ENCODE peak calls at places on chromosome 11, in eight cellular contexts. X is SK-N-SH, T is K562, P is A549, Y is transverse colon, O is ovary, H is suprapubic skin, E is tibial nerve. Z is an unnamed sample.
A peak's percentile ranks its signal among the peaks of the same experiment; 100 is the strongest.

GRCh38 chr11:124611016-124611571 is at the start of gene PANX3:
- DNase-seq in E (no peak), O (no peak), Y (no peak), H (no peak), X (no peak), P (no peak), T (no peak), Z (no peak)

GRCh38 chr11:130555251-130555841 is 106.9 kb downstream of the ADAMTS15 start:
- DNase-seq in O (no peak), H (no peak), Y (no peak), E (no peak), T (no peak), X (no peak), P (no peak), Z (peak; percentile 79)

GRCh38 chr11:70661763-70662501 is 263.6 kb downstream of the CTTN start:
- DNase-seq in O (no peak), Y (no peak), T (no peak), E (no peak), P (no peak), X (peak; percentile 92), H (no peak), Z (no peak)

GRCh38 chr11:127618721-127619120 is 618.2 kb upstream of the KIRREL3 start:
- DNase-seq in Y (no peak), E (no peak), O (no peak), X (no peak), T (no peak), H (no peak), P (no peak), Z (no peak)

GRCh38 chr11:71158936-71159335 is 93.4 kb downstream of the SHANK2 start:
- DNase-seq in T (no peak), X (no peak), Y (no peak), H (peak; percentile 2), E (no peak), P (no peak), O (no peak), Z (no peak)

GRCh38 chr11:75802913-75803820 is 11.8 kb upstream of the UVRAG start:
- DNase-seq in P (peak; percentile 68), E (peak; percentile 93), O (peak; percentile 52), X (peak; percentile 79), H (peak; percentile 87), Y (peak; percentile 83), T (peak; percentile 80), Z (peak; percentile 83)

GRCh38 chr11:93236741-93237675 is 39.2 kb upstream of the SLC36A4 start:
- DNase-seq in H (no peak), Y (peak; percentile 18), P (peak; percentile 50), E (peak; percentile 40), X (peak; percentile 51), O (peak; percentile 15), T (peak; percentile 15), Z (no peak)

GRCh38 chr11:130181295-130182272 is 22.0 kb downstream of the ST14 start:
- DNase-seq in H (no peak), X (no peak), Y (peak; percentile 84), T (no peak), P (peak; percentile 46), E (no peak), O (no peak), Z (peak; percentile 56)

GRCh38 chr11:69244286-69244685 is 49.7 kb upstream of the MYEOV start:
- DNase-seq in T (no peak), X (no peak), E (no peak), P (no peak), Y (no peak), O (no peak), H (no peak), Z (peak; percentile 3)

GRCh38 chr11:114622858-114623257 is 27.3 kb upstream of the NXPE4 start:
- DNase-seq in X (no peak), T (no peak), P (no peak), E (no peak), Y (no peak), O (no peak), H (no peak), Z (no peak)

GRCh38 chr11:16248248-16248647 is 108.1 kb downstream of the SOX6 start:
- DNase-seq in H (no peak), P (no peak), X (no peak), E (no peak), T (no peak), Y (no peak), O (no peak), Z (no peak)

GRCh38 chr11:75191330-75191717 is 40.4 kb downstream of the SLCO2B1 start:
- DNase-seq in T (no peak), E (no peak), X (peak; percentile 64), O (no peak), Y (no peak), P (no peak), H (no peak), Z (no peak)

GRCh38 chr11:123301696-123302400 is 106.8 kb upstream of the CLMP start:
- DNase-seq in Y (peak; percentile 63), O (peak; percentile 39), P (peak; percentile 29), X (peak; percentile 94), H (peak; percentile 64), T (peak; percentile 77), E (peak; percentile 31), Z (peak; percentile 63)

GRCh38 chr11:69312418-69313399 is 18.8 kb downstream of the MYEOV start:
- DNase-seq in T (no peak), E (no peak), O (no peak), Y (no peak), X (no peak), H (peak; percentile 63), P (no peak), Z (no peak)

DNA sequence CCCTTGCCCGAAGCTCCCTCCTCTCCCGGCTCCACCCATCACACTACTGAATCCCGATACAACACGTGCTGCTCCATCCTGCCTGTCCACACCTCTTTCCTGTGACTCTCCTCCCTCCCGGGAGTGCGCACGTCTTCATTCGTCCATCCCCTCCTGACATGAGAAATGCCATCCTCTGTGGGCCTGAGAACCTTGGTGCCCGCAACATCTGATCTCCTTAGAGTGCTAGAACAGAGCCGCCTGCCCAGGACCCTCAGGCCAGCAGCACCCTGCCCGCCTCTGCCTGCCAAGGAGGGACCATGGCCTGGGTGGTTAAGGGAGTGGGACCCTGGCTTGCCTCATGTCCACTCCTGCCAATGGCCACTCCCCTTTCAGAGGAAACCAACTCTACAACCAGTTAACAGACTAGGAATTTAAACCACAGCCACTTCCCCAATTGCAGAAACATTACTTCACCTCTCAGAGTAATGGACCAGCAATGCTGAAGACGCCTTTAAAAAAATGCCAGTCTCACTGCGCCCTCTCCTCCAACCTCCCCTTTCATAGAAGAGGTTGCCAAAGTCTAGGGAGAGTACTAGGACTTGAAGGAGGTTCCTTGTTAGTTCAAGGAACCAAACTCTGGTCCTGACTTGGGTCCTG is 466.3 kb downstream of the OPCML start:
- DNase-seq in E (no peak), O (no peak), Y (no peak), X (no peak), T (no peak), P (no peak), H (no peak), Z (no peak)
- H3K27ac ChIP-seq in E (no peak overlapping the region), O (no peak overlapping the region), Y (no peak overlapping the region), X (no peak overlapping the region), T (no peak overlapping the region), P (no peak overlapping the region), H (no peak overlapping the region), Z (no peak overlapping the region)

DNA sequence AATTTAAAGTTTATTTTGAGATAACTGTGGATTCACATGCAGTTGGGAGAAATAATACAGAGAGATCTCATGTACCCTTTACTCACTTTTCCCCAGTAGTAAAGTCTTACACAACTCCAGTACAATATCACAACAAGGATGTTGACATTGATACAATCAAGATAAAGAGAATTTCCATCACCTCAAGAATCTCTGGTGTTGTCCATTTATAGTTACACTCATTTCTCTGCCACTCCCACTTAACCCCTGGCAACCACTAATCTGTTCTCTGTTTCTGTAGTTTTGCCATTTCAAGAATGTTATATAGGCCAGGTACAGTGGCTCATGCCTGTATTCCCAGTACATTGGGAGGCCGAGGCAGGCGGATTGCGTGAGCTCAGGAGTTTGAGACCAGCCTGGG is 10.5 kb upstream of the ZBED5 start:
- DNase-seq in H (no peak), T (no peak), O (no peak), Y (no peak), E (no peak), X (no peak), P (no peak), Z (no peak)
- TF ChIP-seq EP300 in H (no peak), T (no peak), O (no peak), Y (no peak), E (no peak), X (no peak), P (no peak), Z (no peak)

GRCh38 chr11:17333799-17334586 is 17.6 kb upstream of the NCR3LG1 start:
- DNase-seq in T (no peak), H (no peak), E (no peak), P (no peak), X (no peak), Y (no peak), O (no peak), Z (no peak)

GRCh38 chr11:17328856-17329490 is 22.6 kb upstream of the NCR3LG1 start:
- DNase-seq in X (no peak), E (no peak), Y (no peak), H (no peak), T (no peak), O (no peak), P (no peak), Z (peak; percentile 46)

GRCh38 chr11:17331669-17332068 is 19.9 kb upstream of the NCR3LG1 start:
- DNase-seq in H (no peak), X (no peak), T (no peak), Y (no peak), O (no peak), P (no peak), E (no peak), Z (no peak)
- H3K27ac ChIP-seq in H (no peak overlapping the region), X (no peak overlapping the region), T (no peak overlapping the region), Y (no peak overlapping the region), O (no peak overlapping the region), P (no peak overlapping the region), E (no peak overlapping the region), Z (no peak overlapping the region)

GRCh38 chr11:1062075-1062820 is 12.4 kb upstream of the MUC2 start:
- DNase-seq in E (no peak), P (no peak), X (no peak), T (no peak), Y (peak; percentile 57), H (no peak), O (no peak), Z (no peak)

GRCh38 chr11:1060885-1061616 is 13.6 kb upstream of the MUC2 start:
- DNase-seq in P (peak; percentile 89), X (no peak), H (no peak), T (no peak), O (peak; percentile 4), Y (peak; percentile 92), E (no peak), Z (peak; percentile 77)

GRCh38 chr11:1057806-1058205 is 16.9 kb upstream of the MUC2 start:
- DNase-seq in Y (no peak), O (no peak), H (no peak), T (no peak), P (no peak), X (no peak), E (no peak), Z (no peak)

GRCh38 chr11:1060410-1060809 is 14.3 kb upstream of the MUC2 start:
- DNase-seq in O (no peak), E (no peak), P (no peak), Y (no peak), X (no peak), H (no peak), T (no peak), Z (no peak)

DNA sequence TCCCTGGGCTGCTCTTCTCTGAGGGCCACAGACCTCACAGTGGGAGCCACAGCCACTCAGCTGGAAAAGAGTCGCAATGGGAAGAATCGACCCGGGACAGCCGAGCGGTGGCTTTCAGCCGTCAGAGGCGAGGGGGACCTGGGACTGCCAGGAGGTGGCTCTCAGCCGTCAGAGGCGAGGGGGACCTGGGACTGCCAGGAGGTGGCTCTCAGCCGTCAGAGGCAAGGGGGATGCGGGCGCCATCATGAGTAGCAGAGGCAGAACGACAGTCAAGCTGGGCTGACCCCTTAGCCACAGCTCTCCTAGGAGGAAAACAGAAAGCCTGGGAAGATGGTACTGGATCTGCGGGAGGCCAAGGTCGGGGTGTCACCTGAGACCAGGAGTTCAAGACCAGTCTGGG is 14.9 kb upstream of the MUC2 start:
- DNase-seq in T (no peak), P (no peak), Y (no peak), X (no peak), H (no peak), E (no peak), O (no peak), Z (no peak)
- TF ChIP-seq EP300 in T (no peak), P (no peak), Y (no peak), X (no peak), H (no peak), E (no peak), O (no peak), Z (no peak)

Z was measured in stomach.